ENCODE peak calls at places on chromosomes 2 and 18, in eight cellular contexts. One of them, this sample, is unnamed.

GRCh38 chr2:209463835-209464234 is 40.0 kb downstream of the MAP2 start:
- DNase-seq in SK-MEL-5: no peak
- DNase-seq in HFF-Myc: no peak
- DNase-seq in stimulated activated CD8-positive, alpha-beta memory T cell treated with anti-CD3 and anti-CD28 coated beads, Interleukin-15, amount 100 ng/mL, for 24 hours: no peak
- DNase-seq in HT1080: no peak
- DNase-seq in fibroblast of lung: no peak
- DNase-seq in NCI-H2081: no peak
- DNase-seq in RPMI8226: no peak
- DNase-seq in this sample: no peak

GRCh38 chr2:188819781-188820180 is 154.4 kb upstream of the COL3A1 start:
- DNase-seq in fibroblast of lung: peak
- DNase-seq in HFF-Myc: no peak
- DNase-seq in HT1080: no peak
- DNase-seq in stimulated activated CD8-positive, alpha-beta memory T cell treated with anti-CD3 and anti-CD28 coated beads, Interleukin-15, amount 100 ng/mL, for 24 hours: no peak
- DNase-seq in RPMI8226: no peak
- DNase-seq in NCI-H2081: no peak
- DNase-seq in SK-MEL-5: no peak
- DNase-seq in this sample: no peak

GRCh38 chr2:10230499-10230898 is 72.2 kb upstream of the HPCAL1 start:
- DNase-seq in HFF-Myc: no peak
- DNase-seq in RPMI8226: no peak
- DNase-seq in stimulated activated CD8-positive, alpha-beta memory T cell treated with anti-CD3 and anti-CD28 coated beads, Interleukin-15, amount 100 ng/mL, for 24 hours: no peak
- DNase-seq in fibroblast of lung: no peak
- DNase-seq in HT1080: no peak
- DNase-seq in NCI-H2081: no peak
- DNase-seq in SK-MEL-5: no peak
- DNase-seq in this sample: no peak

GRCh38 chr2:112646102-112646719 is 472 bp downstream of the SLC20A1 start:
- DNase-seq in NCI-H2081: peak
- DNase-seq in SK-MEL-5: no peak
- DNase-seq in stimulated activated CD8-positive, alpha-beta memory T cell treated with anti-CD3 and anti-CD28 coated beads, Interleukin-15, amount 100 ng/mL, for 24 hours: peak
- DNase-seq in HFF-Myc: no peak
- DNase-seq in fibroblast of lung: no peak
- DNase-seq in HT1080: no peak
- DNase-seq in RPMI8226: peak
- DNase-seq in this sample: no peak

GRCh38 chr2:17232751-17233150 is 285.5 kb downstream of the RAD51AP2 start:
- DNase-seq in stimulated activated CD8-positive, alpha-beta memory T cell treated with anti-CD3 and anti-CD28 coated beads, Interleukin-15, amount 100 ng/mL, for 24 hours: no peak
- DNase-seq in SK-MEL-5: no peak
- DNase-seq in HT1080: no peak
- DNase-seq in RPMI8226: no peak
- DNase-seq in fibroblast of lung: peak
- DNase-seq in HFF-Myc: no peak
- DNase-seq in NCI-H2081: no peak
- DNase-seq in this sample: no peak

GRCh38 chr18:3420919-3421279 is 29.1 kb upstream of the TGIF1 start:
- DNase-seq in HT1080: no peak
- DNase-seq in HFF-Myc: no peak
- DNase-seq in RPMI8226: no peak
- DNase-seq in NCI-H2081: no peak
- DNase-seq in stimulated activated CD8-positive, alpha-beta memory T cell treated with anti-CD3 and anti-CD28 coated beads, Interleukin-15, amount 100 ng/mL, for 24 hours: no peak
- DNase-seq in fibroblast of lung: no peak
- DNase-seq in SK-MEL-5: no peak
- DNase-seq in this sample: no peak

GRCh38 chr2:193518061-193518817 is 1323.5 kb upstream of the TMEFF2 start:
- DNase-seq in NCI-H2081: no peak
- DNase-seq in HFF-Myc: no peak
- DNase-seq in fibroblast of lung: peak
- DNase-seq in SK-MEL-5: no peak
- DNase-seq in RPMI8226: no peak
- DNase-seq in HT1080: peak
- DNase-seq in stimulated activated CD8-positive, alpha-beta memory T cell treated with anti-CD3 and anti-CD28 coated beads, Interleukin-15, amount 100 ng/mL, for 24 hours: no peak
- DNase-seq in this sample: peak

GRCh38 chr2:159155315-159155714 is 131.2 kb downstream of the WDSUB1 start:
- DNase-seq in stimulated activated CD8-positive, alpha-beta memory T cell treated with anti-CD3 and anti-CD28 coated beads, Interleukin-15, amount 100 ng/mL, for 24 hours: no peak
- DNase-seq in NCI-H2081: peak
- DNase-seq in HT1080: no peak
- DNase-seq in fibroblast of lung: no peak
- DNase-seq in HFF-Myc: no peak
- DNase-seq in RPMI8226: no peak
- DNase-seq in SK-MEL-5: no peak
- DNase-seq in this sample: no peak

GRCh38 chr2:100938031-100939026 is 63.8 kb upstream of the RPL31 start:
- DNase-seq in HFF-Myc: no peak
- DNase-seq in fibroblast of lung: no peak
- DNase-seq in SK-MEL-5: no peak
- DNase-seq in RPMI8226: no peak
- DNase-seq in HT1080: peak
- DNase-seq in NCI-H2081: no peak
- DNase-seq in stimulated activated CD8-positive, alpha-beta memory T cell treated with anti-CD3 and anti-CD28 coated beads, Interleukin-15, amount 100 ng/mL, for 24 hours: no peak
- DNase-seq in this sample: no peak

GRCh38 chr18:51537487-51537886 is 340.0 kb upstream of the MEX3C start:
- DNase-seq in fibroblast of lung: peak
- DNase-seq in stimulated activated CD8-positive, alpha-beta memory T cell treated with anti-CD3 and anti-CD28 coated beads, Interleukin-15, amount 100 ng/mL, for 24 hours: no peak
- DNase-seq in RPMI8226: peak
- DNase-seq in HFF-Myc: no peak
- DNase-seq in HT1080: peak
- DNase-seq in NCI-H2081: peak
- DNase-seq in SK-MEL-5: peak
- DNase-seq in this sample: no peak

GRCh38 chr2:181891258-181891965 is at the start of gene ITPRID2:
- DNase-seq in HFF-Myc: no peak
- DNase-seq in fibroblast of lung: peak
- DNase-seq in SK-MEL-5: peak
- DNase-seq in RPMI8226: peak
- DNase-seq in HT1080: peak
- DNase-seq in stimulated activated CD8-positive, alpha-beta memory T cell treated with anti-CD3 and anti-CD28 coated beads, Interleukin-15, amount 100 ng/mL, for 24 hours: peak
- DNase-seq in NCI-H2081: peak
- DNase-seq in this sample: peak

GRCh38 chr2:71223767-71224333 is 3.1 kb downstream of the PAIP2B start:
- DNase-seq in HFF-Myc: peak
- DNase-seq in NCI-H2081: peak
- DNase-seq in SK-MEL-5: peak
- DNase-seq in HT1080: peak
- DNase-seq in RPMI8226: peak
- DNase-seq in fibroblast of lung: peak
- DNase-seq in stimulated activated CD8-positive, alpha-beta memory T cell treated with anti-CD3 and anti-CD28 coated beads, Interleukin-15, amount 100 ng/mL, for 24 hours: no peak
- DNase-seq in this sample: no peak

GRCh38 chr18:79496237-79496977 is 100.7 kb downstream of the NFATC1 start:
- DNase-seq in NCI-H2081: no peak
- DNase-seq in SK-MEL-5: no peak
- DNase-seq in HFF-Myc: no peak
- DNase-seq in fibroblast of lung: no peak
- DNase-seq in HT1080: no peak
- DNase-seq in RPMI8226: no peak
- DNase-seq in stimulated activated CD8-positive, alpha-beta memory T cell treated with anti-CD3 and anti-CD28 coated beads, Interleukin-15, amount 100 ng/mL, for 24 hours: no peak
- DNase-seq in this sample: no peak

GRCh38 chr2:26423750-26424149 is 22.0 kb downstream of the DRC1 start:
- DNase-seq in stimulated activated CD8-positive, alpha-beta memory T cell treated with anti-CD3 and anti-CD28 coated beads, Interleukin-15, amount 100 ng/mL, for 24 hours: no peak
- DNase-seq in SK-MEL-5: no peak
- DNase-seq in HFF-Myc: no peak
- DNase-seq in NCI-H2081: no peak
- DNase-seq in fibroblast of lung: no peak
- DNase-seq in RPMI8226: no peak
- DNase-seq in HT1080: no peak
- DNase-seq in this sample: no peak

GRCh38 chr2:164504253-164504652 is 117.0 kb downstream of the GRB14 start:
- DNase-seq in NCI-H2081: peak
- DNase-seq in fibroblast of lung: no peak
- DNase-seq in SK-MEL-5: peak
- DNase-seq in RPMI8226: no peak
- DNase-seq in HT1080: peak
- DNase-seq in stimulated activated CD8-positive, alpha-beta memory T cell treated with anti-CD3 and anti-CD28 coated beads, Interleukin-15, amount 100 ng/mL, for 24 hours: no peak
- DNase-seq in HFF-Myc: no peak
- DNase-seq in this sample: no peak

GRCh38 chr2:159712929-159713575 is 746 bp downstream of the MARCHF7 start:
- DNase-seq in RPMI8226: no peak
- DNase-seq in SK-MEL-5: no peak
- DNase-seq in NCI-H2081: no peak
- DNase-seq in stimulated activated CD8-positive, alpha-beta memory T cell treated with anti-CD3 and anti-CD28 coated beads, Interleukin-15, amount 100 ng/mL, for 24 hours: no peak
- DNase-seq in fibroblast of lung: peak
- DNase-seq in HFF-Myc: no peak
- DNase-seq in HT1080: no peak
- DNase-seq in this sample: peak

GRCh38 chr2:220856486-220856885 is 715.6 kb downstream of the EPHA4 start:
- DNase-seq in RPMI8226: no peak
- DNase-seq in NCI-H2081: no peak
- DNase-seq in fibroblast of lung: no peak
- DNase-seq in HT1080: no peak
- DNase-seq in SK-MEL-5: no peak
- DNase-seq in HFF-Myc: no peak
- DNase-seq in stimulated activated CD8-positive, alpha-beta memory T cell treated with anti-CD3 and anti-CD28 coated beads, Interleukin-15, amount 100 ng/mL, for 24 hours: no peak
- DNase-seq in this sample: peak

GRCh38 chr2:20939786-20940480 is 103.9 kb downstream of the APOB start:
- DNase-seq in NCI-H2081: no peak
- DNase-seq in SK-MEL-5: no peak
- DNase-seq in fibroblast of lung: no peak
- DNase-seq in HT1080: no peak
- DNase-seq in stimulated activated CD8-positive, alpha-beta memory T cell treated with anti-CD3 and anti-CD28 coated beads, Interleukin-15, amount 100 ng/mL, for 24 hours: no peak
- DNase-seq in RPMI8226: no peak
- DNase-seq in HFF-Myc: no peak
- DNase-seq in this sample: no peak

GRCh38 chr2:42979416-42979869 is 187.1 kb upstream of the HAAO start:
- DNase-seq in NCI-H2081: no peak
- DNase-seq in SK-MEL-5: no peak
- DNase-seq in HT1080: no peak
- DNase-seq in stimulated activated CD8-positive, alpha-beta memory T cell treated with anti-CD3 and anti-CD28 coated beads, Interleukin-15, amount 100 ng/mL, for 24 hours: no peak
- DNase-seq in fibroblast of lung: no peak
- DNase-seq in RPMI8226: no peak
- DNase-seq in HFF-Myc: no peak
- DNase-seq in this sample: no peak

GRCh38 chr2:40224321-40224720 is 227.6 kb downstream of the SLC8A1 start:
- DNase-seq in fibroblast of lung: no peak
- DNase-seq in HT1080: no peak
- DNase-seq in HFF-Myc: no peak
- DNase-seq in stimulated activated CD8-positive, alpha-beta memory T cell treated with anti-CD3 and anti-CD28 coated beads, Interleukin-15, amount 100 ng/mL, for 24 hours: no peak
- DNase-seq in NCI-H2081: no peak
- DNase-seq in SK-MEL-5: no peak
- DNase-seq in RPMI8226: no peak
- DNase-seq in this sample: no peak

GRCh38 chr2:186426153-186427016 is 59.7 kb upstream of the ZC3H15 start:
- DNase-seq in HFF-Myc: no peak
- DNase-seq in stimulated activated CD8-positive, alpha-beta memory T cell treated with anti-CD3 and anti-CD28 coated beads, Interleukin-15, amount 100 ng/mL, for 24 hours: no peak
- DNase-seq in NCI-H2081: no peak
- DNase-seq in HT1080: no peak
- DNase-seq in fibroblast of lung: peak
- DNase-seq in RPMI8226: peak
- DNase-seq in SK-MEL-5: no peak
- DNase-seq in this sample: no peak

GRCh38 chr2:11373096-11373495 is 28.7 kb upstream of the ROCK2 start:
- DNase-seq in RPMI8226: peak
- DNase-seq in HT1080: no peak
- DNase-seq in NCI-H2081: no peak
- DNase-seq in fibroblast of lung: no peak
- DNase-seq in stimulated activated CD8-positive, alpha-beta memory T cell treated with anti-CD3 and anti-CD28 coated beads, Interleukin-15, amount 100 ng/mL, for 24 hours: no peak
- DNase-seq in SK-MEL-5: no peak
- DNase-seq in HFF-Myc: no peak
- DNase-seq in this sample: no peak

GRCh38 chr18:62571648-62572047 is 48.8 kb downstream of the ZCCHC2 start:
- DNase-seq in NCI-H2081: no peak
- DNase-seq in stimulated activated CD8-positive, alpha-beta memory T cell treated with anti-CD3 and anti-CD28 coated beads, Interleukin-15, amount 100 ng/mL, for 24 hours: no peak
- DNase-seq in fibroblast of lung: no peak
- DNase-seq in RPMI8226: no peak
- DNase-seq in HFF-Myc: no peak
- DNase-seq in HT1080: no peak
- DNase-seq in SK-MEL-5: no peak
- DNase-seq in this sample: no peak

GRCh38 chr2:129314120-129314519 is 665.3 kb upstream of the RAB6C start:
- DNase-seq in fibroblast of lung: no peak
- DNase-seq in NCI-H2081: no peak
- DNase-seq in RPMI8226: no peak
- DNase-seq in HT1080: no peak
- DNase-seq in SK-MEL-5: no peak
- DNase-seq in stimulated activated CD8-positive, alpha-beta memory T cell treated with anti-CD3 and anti-CD28 coated beads, Interleukin-15, amount 100 ng/mL, for 24 hours: no peak
- DNase-seq in HFF-Myc: no peak
- DNase-seq in this sample: no peak

GRCh38 chr2:183807870-183808269 is 683.6 kb downstream of the NUP35 start:
- DNase-seq in NCI-H2081: no peak
- DNase-seq in fibroblast of lung: no peak
- DNase-seq in RPMI8226: no peak
- DNase-seq in HT1080: no peak
- DNase-seq in stimulated activated CD8-positive, alpha-beta memory T cell treated with anti-CD3 and anti-CD28 coated beads, Interleukin-15, amount 100 ng/mL, for 24 hours: no peak
- DNase-seq in SK-MEL-5: no peak
- DNase-seq in HFF-Myc: no peak
- DNase-seq in this sample: no peak

GRCh38 chr2:15559379-15559778 is 1.8 kb downstream of the NBAS start:
- DNase-seq in HT1080: no peak
- DNase-seq in stimulated activated CD8-positive, alpha-beta memory T cell treated with anti-CD3 and anti-CD28 coated beads, Interleukin-15, amount 100 ng/mL, for 24 hours: no peak
- DNase-seq in fibroblast of lung: no peak
- DNase-seq in HFF-Myc: no peak
- DNase-seq in RPMI8226: no peak
- DNase-seq in SK-MEL-5: no peak
- DNase-seq in NCI-H2081: no peak
- DNase-seq in this sample: no peak

GRCh38 chr2:108538000-108538625 is 3.8 kb downstream of the LIMS1 start:
- DNase-seq in HFF-Myc: no peak
- DNase-seq in fibroblast of lung: peak
- DNase-seq in NCI-H2081: no peak
- DNase-seq in RPMI8226: no peak
- DNase-seq in HT1080: no peak
- DNase-seq in SK-MEL-5: no peak
- DNase-seq in stimulated activated CD8-positive, alpha-beta memory T cell treated with anti-CD3 and anti-CD28 coated beads, Interleukin-15, amount 100 ng/mL, for 24 hours: no peak
- DNase-seq in this sample: peak

GRCh38 chr2:157441072-157441454 is 2.8 kb downstream of the CYTIP start:
- DNase-seq in HT1080: no peak
- DNase-seq in NCI-H2081: peak
- DNase-seq in fibroblast of lung: no peak
- DNase-seq in SK-MEL-5: no peak
- DNase-seq in HFF-Myc: no peak
- DNase-seq in stimulated activated CD8-positive, alpha-beta memory T cell treated with anti-CD3 and anti-CD28 coated beads, Interleukin-15, amount 100 ng/mL, for 24 hours: no peak
- DNase-seq in RPMI8226: peak
- DNase-seq in this sample: no peak

GRCh38 chr2:200668473-200668872 is 82.7 kb downstream of the AOX1 start:
- DNase-seq in NCI-H2081: no peak
- DNase-seq in SK-MEL-5: no peak
- DNase-seq in fibroblast of lung: no peak
- DNase-seq in RPMI8226: no peak
- DNase-seq in stimulated activated CD8-positive, alpha-beta memory T cell treated with anti-CD3 and anti-CD28 coated beads, Interleukin-15, amount 100 ng/mL, for 24 hours: no peak
- DNase-seq in HT1080: no peak
- DNase-seq in HFF-Myc: no peak
- DNase-seq in this sample: no peak

GRCh38 chr2:84886791-84887190 is 5.9 kb upstream of the TRABD2A start:
- DNase-seq in stimulated activated CD8-positive, alpha-beta memory T cell treated with anti-CD3 and anti-CD28 coated beads, Interleukin-15, amount 100 ng/mL, for 24 hours: no peak
- DNase-seq in RPMI8226: no peak
- DNase-seq in HFF-Myc: no peak
- DNase-seq in SK-MEL-5: no peak
- DNase-seq in NCI-H2081: no peak
- DNase-seq in HT1080: no peak
- DNase-seq in fibroblast of lung: no peak
- DNase-seq in this sample: no peak

GRCh38 chr2:127060264-127060945 is 46.5 kb downstream of the BIN1 start:
- DNase-seq in HFF-Myc: no peak
- DNase-seq in fibroblast of lung: no peak
- DNase-seq in SK-MEL-5: no peak
- DNase-seq in HT1080: no peak
- DNase-seq in RPMI8226: no peak
- DNase-seq in NCI-H2081: no peak
- DNase-seq in stimulated activated CD8-positive, alpha-beta memory T cell treated with anti-CD3 and anti-CD28 coated beads, Interleukin-15, amount 100 ng/mL, for 24 hours: no peak
- DNase-seq in this sample: no peak

GRCh38 chr2:216665717-216666116 is 29.6 kb downstream of the IGFBP5 start:
- DNase-seq in RPMI8226: no peak
- DNase-seq in HT1080: no peak
- DNase-seq in HFF-Myc: no peak
- DNase-seq in stimulated activated CD8-positive, alpha-beta memory T cell treated with anti-CD3 and anti-CD28 coated beads, Interleukin-15, amount 100 ng/mL, for 24 hours: no peak
- DNase-seq in NCI-H2081: peak
- DNase-seq in fibroblast of lung: no peak
- DNase-seq in SK-MEL-5: no peak
- DNase-seq in this sample: no peak

GRCh38 chr2:21317131-21317530 is 193.4 kb downstream of the TDRD15 start:
- DNase-seq in HFF-Myc: no peak
- DNase-seq in RPMI8226: peak
- DNase-seq in fibroblast of lung: no peak
- DNase-seq in NCI-H2081: peak
- DNase-seq in stimulated activated CD8-positive, alpha-beta memory T cell treated with anti-CD3 and anti-CD28 coated beads, Interleukin-15, amount 100 ng/mL, for 24 hours: no peak
- DNase-seq in HT1080: peak
- DNase-seq in SK-MEL-5: peak
- DNase-seq in this sample: no peak

GRCh38 chr2:71852141-71852711 is 295.4 kb downstream of the CYP26B1 start:
- DNase-seq in NCI-H2081: no peak
- DNase-seq in SK-MEL-5: no peak
- DNase-seq in HFF-Myc: no peak
- DNase-seq in fibroblast of lung: no peak
- DNase-seq in HT1080: no peak
- DNase-seq in stimulated activated CD8-positive, alpha-beta memory T cell treated with anti-CD3 and anti-CD28 coated beads, Interleukin-15, amount 100 ng/mL, for 24 hours: no peak
- DNase-seq in RPMI8226: no peak
- DNase-seq in this sample: no peak

This sample was measured in foreskin keratinocyte.